ENCODE peak calls at places on chromosomes 4 and X, in five cellular contexts. Z is spleen, J is tibial artery, O is pancreas, R is Panc1. H is an unnamed sample.
A peak's percentile ranks its signal among the peaks of the same experiment; 100 is the strongest.

GRCh38 chr4:183101956-183102480 is 3.0 kb downstream of the WWC2 start:
- DNase-seq in Z (no peak), J (no peak), O (no peak), R (no peak), H (no peak)

GRCh38 chr4:139665690-139666529 is at the start of gene MGST2:
- DNase-seq in Z (peak; percentile 90), J (peak; percentile 86), O (peak; percentile 73), R (no peak), H (no peak)

GRCh38 chr4:68655764-68656444 is 14.5 kb downstream of the UGT2B15 start:
- DNase-seq in Z (no peak), J (no peak), O (no peak), R (no peak), H (no peak)

GRCh38 chr4:15636818-15637217 is 18.3 kb downstream of the FBXL5 start:
- DNase-seq in Z (no peak), J (no peak), O (no peak), R (no peak), H (no peak)

GRCh38 chr4:31045151-31045550 is 325.0 kb downstream of the PCDH7 start:
- DNase-seq in Z (no peak), J (no peak), O (no peak), R (no peak), H (no peak)

GRCh38 chrX:136268051-136269048 is 17.1 kb upstream of the MAP7D3 start:
- DNase-seq in Z (no peak), J (no peak), O (peak; percentile 37), R (no peak), H (no peak)

GRCh38 chr4:10098770-10099139 is 17.8 kb downstream of the WDR1 start:
- DNase-seq in Z (no peak), J (no peak), O (no peak), R (no peak), H (no peak)

GRCh38 chr4:67934628-67935027 is 28.7 kb downstream of the TMPRSS11A start:
- DNase-seq in Z (no peak), J (no peak), O (no peak), R (no peak), H (no peak)

GRCh38 chrX:130805906-130806305 is 97.1 kb downstream of the ENOX2 start:
- DNase-seq in Z (no peak), J (no peak), O (no peak), R (no peak), H (no peak)

GRCh38 chrX:53065066-53065465 is 16.5 kb downstream of the GPR173 start:
- DNase-seq in Z (no peak), J (no peak), O (no peak), R (no peak), H (no peak)

GRCh38 chrX:133370719-133371275 is 44.5 kb downstream of the GPC4 start:
- DNase-seq in Z (no peak), J (no peak), O (no peak), R (no peak), H (no peak)
- H3K4me1 ChIP-seq in Z (no peaks in the 10 kb centered on the region), J (no peaks in the 10 kb centered on the region), O (no peaks in the 10 kb centered on the region), R (no peaks in the 10 kb centered on the region), H (peaks cover 40% of the 10 kb centered on the region)

DNA sequence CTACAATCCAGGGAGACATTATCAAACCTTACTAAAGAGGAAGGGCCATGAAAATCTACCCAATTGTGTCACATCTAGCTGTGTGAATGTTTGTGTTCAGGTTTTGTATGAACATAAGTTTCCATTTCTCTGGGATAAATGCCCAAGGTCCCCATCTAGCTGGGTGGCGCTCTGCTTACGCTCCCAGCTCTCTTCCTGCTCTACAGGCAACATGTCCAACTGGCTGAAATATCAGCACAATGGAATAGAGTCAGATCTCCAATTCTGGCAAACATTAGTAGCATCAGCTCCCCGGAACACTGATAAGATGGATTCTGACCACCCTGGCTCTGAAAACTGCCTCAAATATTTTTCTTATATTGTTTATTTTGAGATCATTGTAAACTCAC is 74.9 kb downstream of the IRF2 start:
- DNase-seq in Z (no peak), J (no peak), O (no peak), R (no peak), H (no peak)
- H3K4me1 ChIP-seq in Z (peaks cover 97% of the 10 kb centered on the region), J (peaks cover 4% of the 10 kb centered on the region), O (no peaks in the 10 kb centered on the region), R (no peaks in the 10 kb centered on the region), H (peaks cover 35% of the 10 kb centered on the region)

GRCh38 chr4:56986192-56986591 is 7.5 kb downstream of the POLR2B start:
- DNase-seq in Z (no peak), J (no peak), O (no peak), R (no peak), H (no peak)

GRCh38 chr4:56995525-56995924 is 16.8 kb downstream of the POLR2B start:
- DNase-seq in Z (no peak), J (peak; percentile 80), O (peak; percentile 46), R (no peak), H (no peak)

GRCh38 chr4:56986952-56987351 is 8.3 kb downstream of the POLR2B start:
- DNase-seq in Z (no peak), J (no peak), O (no peak), R (no peak), H (no peak)

DNA sequence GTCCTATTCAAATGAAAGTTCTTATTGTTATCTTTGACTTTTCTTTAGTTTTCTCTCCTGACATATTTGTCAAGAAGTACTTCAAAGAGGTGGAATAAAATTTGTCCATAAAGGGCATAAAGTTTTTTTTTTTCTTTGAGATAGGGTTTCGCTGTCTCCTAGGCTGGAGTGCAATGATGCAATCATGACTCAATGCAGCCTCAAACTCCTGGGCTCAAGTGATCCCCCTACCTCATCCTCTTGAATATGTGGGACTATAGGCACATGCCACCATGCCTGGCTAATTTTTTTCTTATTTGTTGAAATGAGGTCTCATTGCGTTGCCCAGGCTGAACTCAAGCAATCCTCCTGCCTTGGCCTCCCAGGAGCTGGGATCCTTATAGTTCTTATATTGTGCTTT is 11.4 kb downstream of the POLR2B start:
- DNase-seq in Z (no peak), J (no peak), O (no peak), R (no peak), H (no peak)
- H3K4me1 ChIP-seq in Z (peaks cover 62% of the 10 kb centered on the region), J (peaks cover 5% of the 10 kb centered on the region), O (no peaks in the 10 kb centered on the region), R (no peaks in the 10 kb centered on the region), H (peaks cover 3% of the 10 kb centered on the region)

GRCh38 chrX:66012094-66012534 is 27.8 kb downstream of the VSIG4 start:
- DNase-seq in Z (peak; percentile 74), J (no peak), O (no peak), R (no peak), H (no peak)

GRCh38 chrX:66014084-66014483 is 25.8 kb downstream of the VSIG4 start:
- DNase-seq in Z (no peak), J (no peak), O (no peak), R (no peak), H (no peak)

GRCh38 chrX:66014560-66014959 is 25.3 kb downstream of the VSIG4 start:
- DNase-seq in Z (no peak), J (no peak), O (no peak), R (no peak), H (no peak)

GRCh38 chrX:66015152-66015827 is 24.6 kb downstream of the VSIG4 start:
- DNase-seq in Z (peak; percentile 85), J (no peak), O (no peak), R (no peak), H (no peak)

GRCh38 chrX:66013195-66013816 is 26.6 kb downstream of the VSIG4 start:
- DNase-seq in Z (no peak), J (no peak), O (no peak), R (no peak), H (no peak)
- H3K4me1 ChIP-seq in Z (peaks cover 56% of the 10 kb centered on the region), J (no peaks in the 10 kb centered on the region), O (no peaks in the 10 kb centered on the region), R (no peaks in the 10 kb centered on the region), H (no peaks in the 10 kb centered on the region)

DNA sequence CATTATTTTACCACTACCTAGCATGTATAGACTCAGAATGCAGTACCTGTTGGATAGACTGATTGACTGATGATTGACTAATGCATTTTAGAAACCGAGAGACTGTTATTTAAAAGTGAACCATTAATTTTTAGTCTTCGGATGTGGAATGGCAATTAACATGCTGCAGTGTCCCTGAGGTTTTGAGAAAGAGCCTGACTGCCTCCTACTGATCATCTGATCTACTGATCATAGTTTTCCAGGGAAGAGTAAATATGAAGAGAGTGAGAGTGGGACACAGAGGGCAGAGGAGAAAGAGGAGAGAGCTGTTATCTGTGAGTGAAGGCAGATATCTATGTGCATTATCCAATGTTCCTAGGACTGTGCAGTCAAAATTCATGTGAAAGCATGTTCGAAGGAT is 764.8 kb downstream of the TRIML1 start:
- DNase-seq in Z (no peak), J (no peak), O (no peak), R (no peak), H (no peak)
- H3K4me1 ChIP-seq in Z (no peaks in the 10 kb centered on the region), J (no peaks in the 10 kb centered on the region), O (no peaks in the 10 kb centered on the region), R (no peaks in the 10 kb centered on the region), H (no peaks in the 10 kb centered on the region)

DNA sequence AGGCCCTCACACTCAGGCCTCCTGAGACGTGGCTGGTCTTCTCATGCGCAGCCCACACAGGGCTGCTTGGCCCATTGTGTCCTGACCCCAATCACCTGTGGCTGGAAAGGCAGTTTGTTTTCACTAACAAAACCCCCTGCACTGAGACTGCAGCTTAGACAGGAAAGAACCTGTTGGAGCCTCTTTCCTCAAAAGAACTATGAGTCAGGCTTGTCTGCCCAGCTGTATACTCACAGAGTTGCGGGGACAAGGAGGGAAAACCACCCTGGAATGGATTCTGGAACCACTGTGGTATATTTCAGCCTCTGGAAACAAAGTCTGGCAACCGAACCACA is 5.2 kb upstream of the TMEM156 start:
- DNase-seq in Z (no peak), J (no peak), O (no peak), R (no peak), H (no peak)
- H3K4me1 ChIP-seq in Z (peaks cover 39% of the 10 kb centered on the region), J (no peaks in the 10 kb centered on the region), O (no peaks in the 10 kb centered on the region), R (peaks cover 70% of the 10 kb centered on the region), H (no peaks in the 10 kb centered on the region)

DNA sequence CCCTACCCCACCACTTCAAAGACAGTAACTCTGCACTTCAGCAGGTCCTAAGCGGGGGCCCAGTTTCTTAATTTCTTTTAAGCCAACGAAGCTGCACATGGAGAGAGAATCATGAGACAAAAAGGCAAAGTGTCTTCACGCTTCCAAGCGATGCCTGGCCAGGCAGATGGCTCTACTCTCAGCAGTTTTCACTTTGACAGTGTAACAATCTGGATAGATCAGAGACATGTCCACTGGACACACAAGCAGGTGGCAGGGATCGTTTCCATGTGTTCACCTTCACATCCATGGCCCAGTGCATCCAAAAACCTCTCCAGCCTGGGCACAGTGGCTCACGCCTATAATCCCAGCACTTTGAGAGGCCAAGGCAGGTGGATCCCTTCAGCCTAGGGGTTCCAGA is 27.8 kb downstream of the PPP2R2C start:
- DNase-seq in Z (no peak), J (no peak), O (no peak), R (no peak), H (no peak)
- H3K4me1 ChIP-seq in Z (peaks cover 34% of the 10 kb centered on the region), J (peaks cover 12% of the 10 kb centered on the region), O (no peaks in the 10 kb centered on the region), R (no peaks in the 10 kb centered on the region), H (peaks cover 13% of the 10 kb centered on the region)

GRCh38 chr4:168871686-168872085 is 138.4 kb downstream of the CBR4 start:
- DNase-seq in Z (no peak), J (no peak), O (no peak), R (no peak), H (no peak)
- H3K4me1 ChIP-seq in Z (peaks cover 4% of the 10 kb centered on the region), J (peaks cover 65% of the 10 kb centered on the region), O (no peaks in the 10 kb centered on the region), R (no peaks in the 10 kb centered on the region), H (peaks cover 100% of the 10 kb centered on the region)

H was measured in esophagus muscularis mucosa.